ENCODE peak calls at places on chromosome 9, in seven cellular contexts. C is pancreas, F is GM12878, H is body of pancreas, G is psoas muscle, B is thyroid gland, N is IMR-90. U is an unnamed sample. For H3K4me1 and H3K27me3, the result is how much of the 10 kb centered on the place peaks cover.

GRCh38 chr9:84504360-84504759 is 163.8 kb upstream of the SLC28A3 start:
- DNase-seq in B (no peak), C (no peak), H (no peak), N (no peak), G (no peak), F (no peak), U (no peak)

GRCh38 chr9:82991684-82992083 is 71.3 kb downstream of the RASEF start:
- DNase-seq in C (no peak), G (no peak), N (no peak), B (no peak), F (no peak), H (no peak), U (no peak)

GRCh38 chr9:89722712-89723111 is 117.9 kb downstream of the GADD45G start:
- DNase-seq in H (no peak), N (no peak), G (no peak), F (no peak), C (no peak), B (no peak), U (no peak)

GRCh38 chr9:95481000-95481399 is 35.8 kb downstream of the PTCH1 start:
- DNase-seq in H (no peak), G (no peak), B (no peak), F (peak), N (no peak), C (no peak), U (no peak)

GRCh38 chr9:137385061-137385655 is 37.8 kb downstream of the EXD3 start:
- DNase-seq in N (no peak), B (no peak), H (peak), F (no peak), C (no peak), G (peak), U (no peak)

GRCh38 chr9:93187047-93187446 is 3.1 kb downstream of the WNK2 start:
- DNase-seq in F (no peak), G (no peak), C (no peak), N (no peak), H (peak), B (no peak), U (no peak)

GRCh38 chr9:21317956-21318923 is 13.1 kb upstream of the IFNA5 start:
- DNase-seq in N (peak), F (no peak), H (peak), C (peak), B (peak), G (no peak), U (no peak)

GRCh38 chr9:121700831-121701419 is 49.5 kb downstream of the DAB2IP start:
- DNase-seq in G (peak), C (no peak), N (no peak), H (no peak), B (peak), F (no peak), U (no peak)

GRCh38 chr9:13550519-13550918 is 271.0 kb upstream of the MPDZ start:
- DNase-seq in B (no peak), F (no peak), G (no peak), H (no peak), C (no peak), N (no peak), U (no peak)

GRCh38 chr9:20538956-20539355 is 83.3 kb downstream of the MLLT3 start:
- DNase-seq in G (no peak), H (no peak), N (peak), F (no peak), B (no peak), C (no peak), U (no peak)

GRCh38 chr9:15244001-15244441 is 63.0 kb downstream of the TTC39B start:
- DNase-seq in N (peak), B (peak), C (no peak), H (no peak), G (no peak), F (no peak), U (no peak)

GRCh38 chr9:26566141-26566540 is 326.5 kb downstream of the CAAP1 start:
- DNase-seq in N (no peak), B (no peak), C (no peak), H (no peak), G (no peak), F (no peak), U (no peak)

GRCh38 chr9:68777070-68777763 is 72.2 kb downstream of the PIP5K1B start:
- DNase-seq in H (no peak), F (no peak), C (no peak), B (no peak), G (no peak), N (no peak), U (no peak)

GRCh38 chr9:71518045-71518888 is 250.0 kb downstream of the CEMIP2 start:
- DNase-seq in N (no peak), B (no peak), H (no peak), C (no peak), G (no peak), F (no peak), U (no peak)

GRCh38 chr9:116589392-116590354 is 97.4 kb upstream of the TRIM32 start:
- DNase-seq in N (peak), G (no peak), B (no peak), F (no peak), H (no peak), C (no peak), U (no peak)

GRCh38 chr9:109244179-109245132 is 76.4 kb downstream of the EPB41L4B start:
- DNase-seq in N (peak), F (peak), C (peak), H (peak), G (peak), B (peak), U (peak)

GRCh38 chr9:90642570-90643539 is at the start of gene DIRAS2:
- DNase-seq in F (no peak), C (peak), N (peak), G (peak), B (peak), H (peak), U (peak)

GRCh38 chr9:36914212-36914577 is 119.9 kb downstream of the PAX5 start:
- DNase-seq in H (no peak), G (no peak), B (no peak), C (no peak), N (no peak), F (no peak), U (no peak)

GRCh38 chr9:14383296-14383695 is 69.4 kb upstream of the NFIB start:
- DNase-seq in H (no peak), N (no peak), C (no peak), G (no peak), F (no peak), B (peak), U (no peak)

GRCh38 chr9:112669326-112669725 is 48.6 kb downstream of the INIP start:
- DNase-seq in N (no peak), B (no peak), G (no peak), H (no peak), F (no peak), C (no peak), U (no peak)

GRCh38 chr9:33450747-33451146 is 3.4 kb upstream of the AQP3 start:
- DNase-seq in C (no peak), G (no peak), H (no peak), N (no peak), F (no peak), B (no peak), U (no peak)

GRCh38 chr9:35645736-35646582 is 4.8 kb downstream of the SIT1 start:
- DNase-seq in N (no peak), F (no peak), G (no peak), B (peak), C (peak), H (peak), U (no peak)

GRCh38 chr9:123356851-123357747 is 1.1 kb downstream of the CRB2 start:
- DNase-seq in N (no peak), C (no peak), B (no peak), F (no peak), G (no peak), H (no peak), U (no peak)

GRCh38 chr9:37979844-37980243 is 75.9 kb upstream of the SLC25A51 start:
- DNase-seq in H (no peak), G (no peak), B (no peak), F (no peak), N (no peak), C (no peak), U (no peak)

GRCh38 chr9:37329576-37329975 is 92.9 kb upstream of the GRHPR start:
- DNase-seq in C (no peak), B (no peak), G (no peak), F (no peak), H (no peak), N (peak), U (no peak)

GRCh38 chr9:87713278-87713989 is 12.5 kb upstream of the CTSL start:
- DNase-seq in B (peak), G (peak), F (no peak), N (peak), C (peak), H (peak), U (peak)

GRCh38 chr9:126156898-126157297 is 169.7 kb upstream of the MVB12B start:
- DNase-seq in C (no peak), N (no peak), H (no peak), B (no peak), F (no peak), G (no peak), U (no peak)

GRCh38 chr9:99563364-99563763 is 258.3 kb upstream of the NR4A3 start:
- DNase-seq in H (no peak), F (no peak), C (no peak), N (no peak), B (no peak), G (no peak), U (no peak)

GRCh38 chr9:36665921-36666429 is 93.3 kb downstream of the MELK start:
- DNase-seq in G (no peak), B (no peak), N (peak), C (no peak), F (peak), H (no peak), U (no peak)

GRCh38 chr9:78707481-78707977 is 410.6 kb downstream of the PSAT1 start:
- DNase-seq in C (no peak), N (peak), B (no peak), H (no peak), G (no peak), F (peak), U (no peak)

GRCh38 chr9:112970939-112971338 is 41.1 kb downstream of the ZNF883 start:
- DNase-seq in H (no peak), C (no peak), N (no peak), B (no peak), F (no peak), G (no peak), U (no peak)

GRCh38 chr9:109499631-109500120 is 1.6 kb upstream of the PTPN3 start:
- DNase-seq in H (peak), C (peak), G (peak), F (no peak), B (peak), N (no peak), U (peak)

GRCh38 chr9:91131433-91131839 is 230.3 kb downstream of the AUH start:
- DNase-seq in C (no peak), N (peak), G (peak), F (no peak), B (peak), H (no peak), U (no peak)

GRCh38 chr9:129995409-129996160 is 47.4 kb downstream of the FNBP1 start:
- DNase-seq in H (no peak), N (peak), G (no peak), B (no peak), C (no peak), F (no peak), U (no peak)

DNA sequence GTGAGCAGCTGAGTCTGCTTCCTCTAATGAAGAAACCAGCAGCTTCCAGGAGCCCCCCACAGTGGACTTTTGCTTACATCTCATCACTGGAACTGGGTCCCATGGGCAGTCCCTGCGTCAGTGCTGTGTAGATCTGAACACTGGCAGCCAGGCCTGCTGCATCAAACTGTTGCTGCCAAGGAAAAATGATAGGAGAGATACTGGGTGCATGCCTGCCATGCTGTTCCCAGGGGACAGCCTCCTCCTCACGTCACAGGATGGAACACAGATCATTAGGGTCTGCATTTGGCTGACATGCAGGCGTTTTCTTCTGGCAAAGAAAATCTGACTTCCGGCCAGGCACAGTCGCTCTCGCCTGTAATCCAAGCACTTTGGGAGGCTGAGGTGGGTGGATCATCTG is 67.9 kb downstream of the OLFM1 start:
- DNase-seq in H (no peak), B (no peak), G (no peak), C (no peak), N (no peak), F (no peak), U (no peak)
- H3K4me1 ChIP-seq in H (under half), B (under half), G (under half), C (under half), N (under half), F (under half), U (under half)

GRCh38 chr9:1429328-1429727 is 379.2 kb downstream of the DMRT2 start:
- DNase-seq in H (peak), C (peak), B (peak), F (no peak), N (no peak), G (no peak), U (no peak)
- TF ChIP-seq CTCF in H (peak), C (no peak), B (peak), F (peak), N (no peak), G (peak), U (no peak)

DNA sequence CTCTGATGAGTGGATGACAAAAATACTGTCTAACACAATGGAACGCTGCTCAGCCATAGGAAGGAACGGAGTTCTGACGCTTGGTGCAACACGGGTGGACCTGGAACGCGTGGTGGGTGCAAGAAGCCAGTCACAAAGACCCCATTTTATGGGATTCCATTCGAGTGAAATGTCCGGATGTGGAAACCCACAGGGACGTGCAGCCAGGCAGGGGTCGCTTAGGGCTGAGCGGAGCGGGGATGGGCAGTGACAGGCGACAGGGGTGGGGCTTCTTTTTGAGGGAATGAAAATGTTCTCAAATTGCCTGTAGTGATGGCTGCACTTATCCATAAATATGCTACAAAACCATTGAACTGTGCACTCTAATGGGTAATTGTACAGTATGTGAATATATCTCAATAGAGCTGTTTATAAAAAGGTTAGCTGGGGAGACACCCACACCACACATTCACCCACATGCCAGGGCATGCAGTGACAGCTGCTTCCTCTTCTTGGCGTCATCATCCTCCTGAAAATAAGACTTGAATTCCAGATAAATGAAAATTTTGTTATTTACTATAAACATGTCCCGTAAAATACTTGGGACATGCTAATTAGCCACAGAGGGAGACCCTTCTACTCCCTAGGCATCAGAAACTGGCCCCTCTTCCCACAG is 71.4 kb upstream of the OLFM1 start:
- DNase-seq in G (peak), C (no peak), H (no peak), N (no peak), B (no peak), F (no peak), U (no peak)
- H3K27me3 ChIP-seq in G (under half), C (under half), H (under half), N (under half), B (under half), F (under half), U (under half)

DNA sequence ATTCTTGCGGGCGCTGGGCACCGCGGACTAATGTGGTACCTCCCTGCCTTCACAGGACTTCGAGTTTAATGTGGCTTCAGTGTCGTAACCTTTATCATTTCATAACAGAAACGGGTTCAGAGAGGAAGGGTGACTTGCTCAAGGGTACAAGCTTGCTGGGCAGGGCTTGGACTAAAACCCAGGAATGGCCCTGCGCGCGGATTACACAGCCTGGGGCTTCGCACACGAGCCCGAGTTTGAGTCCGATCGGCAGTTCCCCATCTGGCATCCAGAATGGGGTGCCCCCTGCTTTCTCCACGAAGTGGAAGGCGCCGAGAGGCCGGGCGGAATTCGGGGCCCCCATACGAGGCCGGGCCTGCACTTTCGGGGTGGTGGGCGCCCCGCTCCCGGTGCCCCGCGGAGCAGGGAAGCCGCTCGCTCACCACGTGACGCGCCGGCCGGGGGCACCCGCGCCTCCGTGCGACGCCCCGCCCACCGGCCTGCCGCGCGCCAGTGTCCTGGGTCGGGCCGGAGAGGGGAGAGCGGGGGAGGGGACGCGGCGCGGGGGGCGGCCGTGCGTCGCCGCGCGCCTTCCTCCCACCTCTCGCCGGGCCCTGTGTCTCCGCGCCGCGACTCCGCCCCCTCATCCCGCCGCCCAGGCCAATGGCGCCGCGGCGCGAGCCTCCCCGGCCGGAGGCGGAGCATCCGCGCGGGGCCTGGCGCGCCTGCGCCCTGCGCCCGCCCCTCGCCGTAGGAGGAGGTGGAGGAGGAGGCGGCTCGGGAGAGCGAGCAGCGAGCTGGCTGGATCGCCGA is at the start of gene SET:
- DNase-seq in B (peak), C (peak), G (peak), H (peak), N (peak), F (peak), U (peak)
- H3K4me1 ChIP-seq in B (under half), C (under half), G (under half), H (under half), N (under half), F (under half), U (under half)